ENCODE peak calls at places on chromosome 22, in seven cellular contexts. One of them, this sample, is unnamed.

GRCh38 chr22:17172172-17172833 is 13.2 kb upstream of the HDHD5 start:
- DNase-seq in IMR-90: no peak
- DNase-seq in MM.1S: no peak
- DNase-seq in cardiac muscle cell: peak; percentile 64
- DNase-seq in transverse colon: no peak
- DNase-seq in brain microvascular endothelial cell: no peak
- DNase-seq in A549: no peak
- DNase-seq in this sample: no peak

GRCh38 chr22:30435674-30436126 is 10.1 kb downstream of the MTFP1 start:
- DNase-seq in IMR-90: no peak
- DNase-seq in MM.1S: peak; percentile 40
- DNase-seq in cardiac muscle cell: no peak
- DNase-seq in transverse colon: peak; percentile 65
- DNase-seq in brain microvascular endothelial cell: no peak
- DNase-seq in A549: no peak
- DNase-seq in this sample: peak; percentile 26

GRCh38 chr22:33781396-33781795 is 138.9 kb downstream of the LARGE1 start:
- DNase-seq in IMR-90: peak; percentile 33
- DNase-seq in MM.1S: no peak
- DNase-seq in cardiac muscle cell: peak; percentile 59
- DNase-seq in transverse colon: no peak
- DNase-seq in brain microvascular endothelial cell: peak; percentile 9
- DNase-seq in A549: no peak
- DNase-seq in this sample: no peak

GRCh38 chr22:36086170-36086490 is 57.5 kb upstream of the RBFOX2 start:
- DNase-seq in IMR-90: no peak
- DNase-seq in MM.1S: no peak
- DNase-seq in cardiac muscle cell: no peak
- DNase-seq in transverse colon: no peak
- DNase-seq in brain microvascular endothelial cell: no peak
- DNase-seq in A549: no peak
- DNase-seq in this sample: no peak

GRCh38 chr22:46272762-46273431 is 5.1 kb downstream of the TTC38 start:
- DNase-seq in IMR-90: no peak
- DNase-seq in MM.1S: no peak
- DNase-seq in cardiac muscle cell: no peak
- DNase-seq in transverse colon: no peak
- DNase-seq in brain microvascular endothelial cell: no peak
- DNase-seq in A549: no peak
- DNase-seq in this sample: no peak

GRCh38 chr22:22894740-22895731 is 7.4 kb downstream of the IGLL5 start:
- DNase-seq in IMR-90: no peak
- DNase-seq in MM.1S: peak; percentile 76
- DNase-seq in cardiac muscle cell: no peak
- DNase-seq in transverse colon: peak; percentile 11
- DNase-seq in brain microvascular endothelial cell: no peak
- DNase-seq in A549: no peak
- DNase-seq in this sample: no peak

GRCh38 chr22:35568751-35569725 is 28.4 kb downstream of the RASD2 start:
- DNase-seq in IMR-90: peak; percentile 79
- DNase-seq in MM.1S: no peak
- DNase-seq in cardiac muscle cell: no peak
- DNase-seq in transverse colon: no peak
- DNase-seq in brain microvascular endothelial cell: peak; percentile 44
- DNase-seq in A549: no peak
- DNase-seq in this sample: no peak

GRCh38 chr22:23677701-23677995 is 13.2 kb upstream of the RGL4 start:
- DNase-seq in IMR-90: no peak
- DNase-seq in MM.1S: no peak
- DNase-seq in cardiac muscle cell: no peak
- DNase-seq in transverse colon: no peak
- DNase-seq in brain microvascular endothelial cell: no peak
- DNase-seq in A549: no peak
- DNase-seq in this sample: no peak

GRCh38 chr22:50136431-50137047 is 34.0 kb upstream of the PANX2 start:
- DNase-seq in IMR-90: no peak
- DNase-seq in MM.1S: no peak
- DNase-seq in cardiac muscle cell: peak; percentile 24
- DNase-seq in transverse colon: no peak
- DNase-seq in brain microvascular endothelial cell: no peak
- DNase-seq in A549: no peak
- DNase-seq in this sample: no peak

GRCh38 chr22:33785283-33785991 is 134.8 kb downstream of the LARGE1 start:
- DNase-seq in IMR-90: peak; percentile 88
- DNase-seq in MM.1S: peak; percentile 35
- DNase-seq in cardiac muscle cell: no peak
- DNase-seq in transverse colon: no peak
- DNase-seq in brain microvascular endothelial cell: peak; percentile 66
- DNase-seq in A549: no peak
- DNase-seq in this sample: no peak

GRCh38 chr22:24697671-24698082 is 76.8 kb downstream of the PIWIL3 start:
- DNase-seq in IMR-90: no peak
- DNase-seq in MM.1S: no peak
- DNase-seq in cardiac muscle cell: no peak
- DNase-seq in transverse colon: peak; percentile 58
- DNase-seq in brain microvascular endothelial cell: no peak
- DNase-seq in A549: no peak
- DNase-seq in this sample: peak; percentile 1

GRCh38 chr22:35686298-35686697 is 31.4 kb upstream of the APOL5 start:
- DNase-seq in IMR-90: no peak
- DNase-seq in MM.1S: no peak
- DNase-seq in cardiac muscle cell: no peak
- DNase-seq in transverse colon: peak; percentile 24
- DNase-seq in brain microvascular endothelial cell: no peak
- DNase-seq in A549: no peak
- DNase-seq in this sample: peak; percentile 23

GRCh38 chr22:31088233-31088986 is 7.3 kb downstream of the SMTN start:
- DNase-seq in IMR-90: no peak
- DNase-seq in MM.1S: no peak
- DNase-seq in cardiac muscle cell: no peak
- DNase-seq in transverse colon: no peak
- DNase-seq in brain microvascular endothelial cell: no peak
- DNase-seq in A549: no peak
- DNase-seq in this sample: no peak

GRCh38 chr22:46028069-46028991 is 51.4 kb upstream of the WNT7B start:
- DNase-seq in IMR-90: no peak
- DNase-seq in MM.1S: no peak
- DNase-seq in cardiac muscle cell: no peak
- DNase-seq in transverse colon: no peak
- DNase-seq in brain microvascular endothelial cell: no peak
- DNase-seq in A549: no peak
- DNase-seq in this sample: no peak

GRCh38 chr22:44667829-44668189 is 34.2 kb upstream of the PRR5 start:
- DNase-seq in IMR-90: no peak
- DNase-seq in MM.1S: no peak
- DNase-seq in cardiac muscle cell: no peak
- DNase-seq in transverse colon: peak; percentile 53
- DNase-seq in brain microvascular endothelial cell: no peak
- DNase-seq in A549: no peak
- DNase-seq in this sample: no peak

GRCh38 chr22:20579273-20580120 is 72.1 kb downstream of the MED15 start:
- DNase-seq in IMR-90: no peak
- DNase-seq in MM.1S: no peak
- DNase-seq in cardiac muscle cell: no peak
- DNase-seq in transverse colon: no peak
- DNase-seq in brain microvascular endothelial cell: no peak
- DNase-seq in A549: no peak
- DNase-seq in this sample: no peak

GRCh38 chr22:23055448-23056179 is 14.7 kb upstream of the GNAZ start:
- DNase-seq in IMR-90: no peak
- DNase-seq in MM.1S: no peak
- DNase-seq in cardiac muscle cell: no peak
- DNase-seq in transverse colon: no peak
- DNase-seq in brain microvascular endothelial cell: no peak
- DNase-seq in A549: no peak
- DNase-seq in this sample: no peak

GRCh38 chr22:29635734-29636357 is 32.4 kb downstream of the NF2 start:
- DNase-seq in IMR-90: peak; percentile 73
- DNase-seq in MM.1S: peak; percentile 40
- DNase-seq in cardiac muscle cell: peak; percentile 61
- DNase-seq in transverse colon: no peak
- DNase-seq in brain microvascular endothelial cell: no peak
- DNase-seq in A549: peak; percentile 28
- DNase-seq in this sample: peak; percentile 47

GRCh38 chr22:18096823-18097222 is 13.8 kb upstream of the TUBA8 start:
- DNase-seq in IMR-90: no peak
- DNase-seq in MM.1S: no peak
- DNase-seq in cardiac muscle cell: no peak
- DNase-seq in transverse colon: no peak
- DNase-seq in brain microvascular endothelial cell: no peak
- DNase-seq in A549: no peak
- DNase-seq in this sample: no peak

GRCh38 chr22:36294801-36295200 is 41.9 kb downstream of the APOL1 start:
- DNase-seq in IMR-90: no peak
- DNase-seq in MM.1S: no peak
- DNase-seq in cardiac muscle cell: no peak
- DNase-seq in transverse colon: no peak
- DNase-seq in brain microvascular endothelial cell: no peak
- DNase-seq in A549: no peak
- DNase-seq in this sample: no peak

GRCh38 chr22:34380532-34380931 is 460.3 kb upstream of the LARGE1 start:
- DNase-seq in IMR-90: no peak
- DNase-seq in MM.1S: no peak
- DNase-seq in cardiac muscle cell: no peak
- DNase-seq in transverse colon: no peak
- DNase-seq in brain microvascular endothelial cell: no peak
- DNase-seq in A549: no peak
- DNase-seq in this sample: no peak

GRCh38 chr22:17672417-17672991 is 33.9 kb downstream of the BCL2L13 start:
- DNase-seq in IMR-90: peak; percentile 37
- DNase-seq in MM.1S: no peak
- DNase-seq in cardiac muscle cell: no peak
- DNase-seq in transverse colon: no peak
- DNase-seq in brain microvascular endothelial cell: no peak
- DNase-seq in A549: no peak
- DNase-seq in this sample: no peak

GRCh38 chr22:49548356-49549202 is 279.1 kb downstream of the BRD1 start:
- DNase-seq in IMR-90: no peak
- DNase-seq in MM.1S: no peak
- DNase-seq in cardiac muscle cell: no peak
- DNase-seq in transverse colon: no peak
- DNase-seq in brain microvascular endothelial cell: no peak
- DNase-seq in A549: no peak
- DNase-seq in this sample: no peak

DNA sequence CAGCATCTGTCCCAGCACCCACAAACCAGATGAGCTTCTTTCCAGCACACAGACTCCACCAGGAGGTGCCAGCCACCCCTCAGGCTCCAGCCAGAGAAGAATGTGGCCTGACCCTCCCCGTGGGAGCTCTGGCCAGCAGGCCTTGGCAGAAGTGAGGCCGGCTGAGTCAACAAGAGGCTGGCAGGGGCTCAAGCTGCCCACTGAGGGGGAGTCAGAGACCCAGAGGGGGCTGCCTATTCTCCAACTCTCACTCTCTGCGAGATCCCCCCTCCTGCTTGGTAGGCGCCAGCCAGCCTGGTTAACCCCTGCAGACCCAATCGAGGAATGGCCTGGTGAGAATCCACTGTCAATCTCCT is 10.6 kb upstream of the CDC42EP1 start:
- DNase-seq in IMR-90: peak; percentile 50
- DNase-seq in MM.1S: no peak
- DNase-seq in cardiac muscle cell: peak; percentile 37
- DNase-seq in transverse colon: no peak
- DNase-seq in brain microvascular endothelial cell: no peak
- DNase-seq in A549: no peak
- DNase-seq in this sample: no peak
- TF ChIP-seq CTCF in IMR-90: peak; percentile 48
- TF ChIP-seq CTCF in MM.1S: no peak
- TF ChIP-seq CTCF in cardiac muscle cell: peak; percentile 54
- TF ChIP-seq CTCF in transverse colon: no peak
- TF ChIP-seq CTCF in brain microvascular endothelial cell: peak; percentile 51
- TF ChIP-seq CTCF in A549: no peak
- TF ChIP-seq CTCF in this sample: no peak

DNA sequence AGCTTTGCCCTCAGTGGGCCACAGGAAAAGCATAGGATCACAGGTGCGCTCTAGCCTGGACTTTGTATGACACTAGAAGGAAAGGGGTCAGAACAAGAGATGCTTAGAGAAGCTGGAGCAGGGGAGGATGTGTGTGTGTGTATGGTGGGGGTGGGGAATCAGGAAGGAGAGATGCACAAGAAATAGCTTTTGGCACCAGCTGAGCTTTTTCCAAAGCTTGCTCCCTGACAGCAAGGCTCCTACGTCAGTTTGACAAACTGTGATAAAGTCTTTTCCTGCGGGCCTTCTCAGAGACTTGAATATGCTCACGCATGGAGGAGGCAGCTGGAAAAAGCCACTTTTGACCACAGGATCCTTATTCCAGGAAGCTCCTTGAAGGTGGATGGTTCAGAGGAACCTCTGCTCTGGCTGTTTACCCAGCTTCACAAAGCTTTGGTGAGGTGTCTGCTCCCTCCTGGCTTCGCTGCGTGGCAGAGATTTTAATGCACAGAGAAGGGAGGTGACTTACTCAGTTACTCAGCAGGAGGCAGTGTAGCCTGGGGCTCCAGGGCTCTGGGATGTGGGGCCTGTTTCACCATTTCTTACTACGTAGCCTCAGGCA is 3.9 kb downstream of the CDC42EP1 start:
- DNase-seq in IMR-90: peak; percentile 49
- DNase-seq in MM.1S: no peak
- DNase-seq in cardiac muscle cell: no peak
- DNase-seq in transverse colon: no peak
- DNase-seq in brain microvascular endothelial cell: no peak
- DNase-seq in A549: no peak
- DNase-seq in this sample: no peak
- TF ChIP-seq CTCF in IMR-90: no peak
- TF ChIP-seq CTCF in MM.1S: no peak
- TF ChIP-seq CTCF in cardiac muscle cell: peak; percentile 35
- TF ChIP-seq CTCF in transverse colon: no peak
- TF ChIP-seq CTCF in brain microvascular endothelial cell: peak; percentile 29
- TF ChIP-seq CTCF in A549: no peak
- TF ChIP-seq CTCF in this sample: no peak

GRCh38 chr22:41197808-41198585 is 7.1 kb upstream of the L3MBTL2 start:
- DNase-seq in IMR-90: no peak
- DNase-seq in MM.1S: peak; percentile 55
- DNase-seq in cardiac muscle cell: peak; percentile 41
- DNase-seq in transverse colon: peak; percentile 56
- DNase-seq in brain microvascular endothelial cell: no peak
- DNase-seq in A549: peak; percentile 47
- DNase-seq in this sample: no peak
- TF ChIP-seq CTCF in IMR-90: no peak
- TF ChIP-seq CTCF in MM.1S: no peak
- TF ChIP-seq CTCF in cardiac muscle cell: no peak
- TF ChIP-seq CTCF in transverse colon: no peak
- TF ChIP-seq CTCF in brain microvascular endothelial cell: peak; percentile 16
- TF ChIP-seq CTCF in A549: no peak
- TF ChIP-seq CTCF in this sample: no peak

GRCh38 chr22:48488149-48488551 is 1339.5 kb downstream of the BRD1 start:
- DNase-seq in IMR-90: no peak
- DNase-seq in MM.1S: peak; percentile 16
- DNase-seq in cardiac muscle cell: no peak
- DNase-seq in transverse colon: no peak
- DNase-seq in brain microvascular endothelial cell: no peak
- DNase-seq in A549: no peak
- DNase-seq in this sample: no peak
- TF ChIP-seq CTCF in IMR-90: no peak
- TF ChIP-seq CTCF in MM.1S: peak; percentile 43
- TF ChIP-seq CTCF in cardiac muscle cell: no peak
- TF ChIP-seq CTCF in transverse colon: no peak
- TF ChIP-seq CTCF in brain microvascular endothelial cell: peak; percentile 23
- TF ChIP-seq CTCF in A549: no peak
- TF ChIP-seq CTCF in this sample: no peak